ENCODE peak calls at places on chromosomes 3 and 15, in six cellular contexts. One of them, this sample, is unnamed. For H3K36me3, the result is how much of the 10 kb centered on the place peaks cover.

GRCh38 chr3:31600435-31600834 is 67.7 kb downstream of the STT3B start:
- DNase-seq in H7: no peak
- DNase-seq in neuronal stem cell: no peak
- DNase-seq in bronchial epithelial cell: no peak
- DNase-seq in right lobe of liver: no peak
- DNase-seq in breast epithelium: no peak
- DNase-seq in this sample: no peak

GRCh38 chr3:148975696-148976095 is 15.6 kb upstream of the GYG1 start:
- DNase-seq in H7: no peak
- DNase-seq in neuronal stem cell: no peak
- DNase-seq in bronchial epithelial cell: no peak
- DNase-seq in right lobe of liver: no peak
- DNase-seq in breast epithelium: no peak
- DNase-seq in this sample: peak

GRCh38 chr3:41853495-41853894 is 108.4 kb downstream of the ULK4 start:
- DNase-seq in H7: no peak
- DNase-seq in neuronal stem cell: no peak
- DNase-seq in bronchial epithelial cell: no peak
- DNase-seq in right lobe of liver: no peak
- DNase-seq in breast epithelium: no peak
- DNase-seq in this sample: peak

GRCh38 chr15:78390242-78390641 is 47.8 kb upstream of the IREB2 start:
- DNase-seq in H7: no peak
- DNase-seq in neuronal stem cell: no peak
- DNase-seq in bronchial epithelial cell: no peak
- DNase-seq in right lobe of liver: no peak
- DNase-seq in breast epithelium: no peak
- DNase-seq in this sample: no peak

GRCh38 chr3:175266993-175267960 is 408.1 kb downstream of the NAALADL2 start:
- DNase-seq in H7: no peak
- DNase-seq in neuronal stem cell: no peak
- DNase-seq in bronchial epithelial cell: peak
- DNase-seq in right lobe of liver: no peak
- DNase-seq in breast epithelium: no peak
- DNase-seq in this sample: peak

GRCh38 chr15:45734244-45734643 is 99.4 kb downstream of the SQOR start:
- DNase-seq in H7: no peak
- DNase-seq in neuronal stem cell: no peak
- DNase-seq in bronchial epithelial cell: no peak
- DNase-seq in right lobe of liver: no peak
- DNase-seq in breast epithelium: no peak
- DNase-seq in this sample: no peak

GRCh38 chr15:98580577-98580976 is 67.8 kb upstream of the IGF1R start:
- DNase-seq in H7: peak
- DNase-seq in neuronal stem cell: no peak
- DNase-seq in bronchial epithelial cell: no peak
- DNase-seq in right lobe of liver: no peak
- DNase-seq in breast epithelium: no peak
- DNase-seq in this sample: no peak

GRCh38 chr15:91133511-91133910 is 33.5 kb downstream of the SV2B start:
- DNase-seq in H7: no peak
- DNase-seq in neuronal stem cell: no peak
- DNase-seq in bronchial epithelial cell: no peak
- DNase-seq in right lobe of liver: no peak
- DNase-seq in breast epithelium: no peak
- DNase-seq in this sample: no peak

GRCh38 chr3:112546216-112546759 is 15.5 kb downstream of the ATG3 start:
- DNase-seq in H7: no peak
- DNase-seq in neuronal stem cell: no peak
- DNase-seq in bronchial epithelial cell: peak
- DNase-seq in right lobe of liver: no peak
- DNase-seq in breast epithelium: no peak
- DNase-seq in this sample: no peak

GRCh38 chr3:133934073-133934970 is 38.6 kb upstream of the RAB6B start:
- DNase-seq in H7: peak
- DNase-seq in neuronal stem cell: no peak
- DNase-seq in bronchial epithelial cell: no peak
- DNase-seq in right lobe of liver: no peak
- DNase-seq in breast epithelium: no peak
- DNase-seq in this sample: no peak

GRCh38 chr3:72767927-72768880 is 80.0 kb downstream of the SHQ1 start:
- DNase-seq in H7: no peak
- DNase-seq in neuronal stem cell: peak
- DNase-seq in bronchial epithelial cell: no peak
- DNase-seq in right lobe of liver: no peak
- DNase-seq in breast epithelium: no peak
- DNase-seq in this sample: no peak

GRCh38 chr3:73759290-73759689 is 134.5 kb upstream of the PDZRN3 start:
- DNase-seq in H7: no peak
- DNase-seq in neuronal stem cell: no peak
- DNase-seq in bronchial epithelial cell: no peak
- DNase-seq in right lobe of liver: no peak
- DNase-seq in breast epithelium: no peak
- DNase-seq in this sample: no peak

GRCh38 chr3:168024537-168024941 is 71.2 kb downstream of the GOLIM4 start:
- DNase-seq in H7: no peak
- DNase-seq in neuronal stem cell: no peak
- DNase-seq in bronchial epithelial cell: peak
- DNase-seq in right lobe of liver: no peak
- DNase-seq in breast epithelium: no peak
- DNase-seq in this sample: peak

GRCh38 chr3:128492353-128493220 is at the start of gene GATA2:
- DNase-seq in H7: peak
- DNase-seq in neuronal stem cell: no peak
- DNase-seq in bronchial epithelial cell: no peak
- DNase-seq in right lobe of liver: no peak
- DNase-seq in breast epithelium: no peak
- DNase-seq in this sample: peak

GRCh38 chr3:137471130-137471529 is 293.0 kb upstream of the SOX14 start:
- DNase-seq in H7: no peak
- DNase-seq in neuronal stem cell: no peak
- DNase-seq in bronchial epithelial cell: no peak
- DNase-seq in right lobe of liver: no peak
- DNase-seq in breast epithelium: no peak
- DNase-seq in this sample: no peak

GRCh38 chr3:190038050-190038631 is 82.6 kb downstream of the P3H2 start:
- DNase-seq in H7: no peak
- DNase-seq in neuronal stem cell: no peak
- DNase-seq in bronchial epithelial cell: peak
- DNase-seq in right lobe of liver: no peak
- DNase-seq in breast epithelium: peak
- DNase-seq in this sample: peak

GRCh38 chr15:66901336-66902100 is 163.9 kb upstream of the SMAD3 start:
- DNase-seq in H7: no peak
- DNase-seq in neuronal stem cell: no peak
- DNase-seq in bronchial epithelial cell: peak
- DNase-seq in right lobe of liver: no peak
- DNase-seq in breast epithelium: no peak
- DNase-seq in this sample: peak

GRCh38 chr3:194007598-194008337 is 128.2 kb upstream of the HES1 start:
- DNase-seq in H7: no peak
- DNase-seq in neuronal stem cell: no peak
- DNase-seq in bronchial epithelial cell: no peak
- DNase-seq in right lobe of liver: no peak
- DNase-seq in breast epithelium: no peak
- DNase-seq in this sample: no peak

GRCh38 chr3:353191-353739 is 156.7 kb downstream of the CHL1 start:
- DNase-seq in H7: no peak
- DNase-seq in neuronal stem cell: no peak
- DNase-seq in bronchial epithelial cell: peak
- DNase-seq in right lobe of liver: no peak
- DNase-seq in breast epithelium: no peak
- DNase-seq in this sample: no peak

GRCh38 chr3:190225186-190225692 is 97.0 kb downstream of the CLDN1 start:
- DNase-seq in H7: peak
- DNase-seq in neuronal stem cell: peak
- DNase-seq in bronchial epithelial cell: peak
- DNase-seq in right lobe of liver: no peak
- DNase-seq in breast epithelium: no peak
- DNase-seq in this sample: peak

GRCh38 chr15:78394981-78395619 is 42.9 kb upstream of the IREB2 start:
- DNase-seq in H7: peak
- DNase-seq in neuronal stem cell: peak
- DNase-seq in bronchial epithelial cell: no peak
- DNase-seq in right lobe of liver: no peak
- DNase-seq in breast epithelium: no peak
- DNase-seq in this sample: no peak

GRCh38 chr3:90145094-90145810 is 1037.8 kb downstream of the EPHA3 start:
- DNase-seq in H7: no peak
- DNase-seq in neuronal stem cell: no peak
- DNase-seq in bronchial epithelial cell: no peak
- DNase-seq in right lobe of liver: no peak
- DNase-seq in breast epithelium: no peak
- DNase-seq in this sample: no peak

GRCh38 chr3:71156062-71156665 is 427.4 kb downstream of the FOXP1 start:
- DNase-seq in H7: peak
- DNase-seq in neuronal stem cell: no peak
- DNase-seq in bronchial epithelial cell: peak
- DNase-seq in right lobe of liver: no peak
- DNase-seq in breast epithelium: no peak
- DNase-seq in this sample: no peak

GRCh38 chr15:95503640-95504225 is 826.8 kb upstream of the NR2F2 start:
- DNase-seq in H7: no peak
- DNase-seq in neuronal stem cell: no peak
- DNase-seq in bronchial epithelial cell: no peak
- DNase-seq in right lobe of liver: no peak
- DNase-seq in breast epithelium: no peak
- DNase-seq in this sample: no peak

GRCh38 chr15:73746883-73747282 is 6.3 kb downstream of the INSYN1 start:
- DNase-seq in H7: no peak
- DNase-seq in neuronal stem cell: no peak
- DNase-seq in bronchial epithelial cell: no peak
- DNase-seq in right lobe of liver: no peak
- DNase-seq in breast epithelium: no peak
- DNase-seq in this sample: no peak

GRCh38 chr3:8371085-8371551 is 130.5 kb upstream of the LMCD1 start:
- DNase-seq in H7: no peak
- DNase-seq in neuronal stem cell: no peak
- DNase-seq in bronchial epithelial cell: peak
- DNase-seq in right lobe of liver: no peak
- DNase-seq in breast epithelium: no peak
- DNase-seq in this sample: peak

DNA sequence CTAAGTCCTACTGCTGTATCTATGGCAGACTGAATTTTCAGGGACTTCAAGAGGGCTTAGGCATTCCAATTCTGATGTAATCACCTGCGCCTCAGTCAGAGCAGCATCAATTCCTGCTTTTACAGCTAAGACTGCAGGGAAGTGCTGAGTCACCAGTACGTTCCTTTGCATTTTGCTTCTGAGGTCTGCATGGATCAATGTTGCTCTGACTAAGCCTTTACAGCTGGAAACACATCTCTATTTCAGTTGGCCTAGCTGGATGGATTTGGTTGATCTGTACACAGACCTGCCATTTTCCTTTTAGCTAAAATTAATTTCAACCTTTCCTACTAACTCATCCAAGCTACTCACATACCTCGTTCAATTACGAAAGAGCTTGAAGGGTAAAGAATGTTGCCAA is 51.3 kb downstream of the ETV5 start:
- DNase-seq in H7: peak
- DNase-seq in neuronal stem cell: no peak
- DNase-seq in bronchial epithelial cell: peak
- DNase-seq in right lobe of liver: no peak
- DNase-seq in breast epithelium: no peak
- DNase-seq in this sample: peak
- H3K36me3 ChIP-seq in H7: under half
- H3K36me3 ChIP-seq in neuronal stem cell: half or more
- H3K36me3 ChIP-seq in bronchial epithelial cell: under half
- H3K36me3 ChIP-seq in right lobe of liver: under half
- H3K36me3 ChIP-seq in breast epithelium: under half
- H3K36me3 ChIP-seq in this sample: under half

DNA sequence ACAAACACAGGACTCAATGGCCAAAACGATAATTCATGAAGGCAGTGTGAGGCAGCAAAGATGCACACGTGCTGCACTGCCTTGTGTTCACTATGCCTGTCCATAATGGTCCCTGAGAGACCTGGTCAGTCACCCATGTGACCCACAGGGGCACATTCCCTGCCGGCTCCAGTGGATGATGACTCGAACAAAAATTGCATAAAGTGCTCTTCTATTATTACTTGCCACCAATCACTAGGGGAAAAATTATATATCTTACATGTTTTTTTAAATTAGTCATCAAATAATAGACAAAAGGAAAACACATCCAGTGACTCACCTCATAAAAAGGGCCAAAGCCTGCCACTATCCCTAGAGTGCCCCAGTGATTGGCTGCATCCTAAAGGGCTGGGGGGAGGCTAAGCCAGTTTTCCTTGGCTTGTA is 47.5 kb downstream of the UBP1 start:
- DNase-seq in H7: no peak
- DNase-seq in neuronal stem cell: no peak
- DNase-seq in bronchial epithelial cell: peak
- DNase-seq in right lobe of liver: no peak
- DNase-seq in breast epithelium: no peak
- DNase-seq in this sample: peak
- H3K36me3 ChIP-seq in H7: under half
- H3K36me3 ChIP-seq in neuronal stem cell: half or more
- H3K36me3 ChIP-seq in bronchial epithelial cell: under half
- H3K36me3 ChIP-seq in right lobe of liver: half or more
- H3K36me3 ChIP-seq in breast epithelium: under half
- H3K36me3 ChIP-seq in this sample: under half

DNA sequence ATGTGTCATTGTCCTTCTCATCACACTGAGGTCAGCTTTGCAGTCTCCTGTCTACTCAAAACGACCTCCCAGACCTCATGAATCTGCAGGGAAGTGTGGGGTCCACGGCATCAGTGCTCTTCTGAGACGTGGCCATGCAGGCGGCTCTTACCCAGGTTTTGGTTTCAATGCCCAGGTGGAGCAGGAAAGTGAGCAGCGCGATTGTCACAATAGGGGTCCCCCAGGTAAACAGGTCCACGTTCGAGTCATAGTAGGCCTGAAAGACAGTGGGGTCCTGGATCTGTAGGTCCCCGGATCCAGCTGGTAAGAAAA is 182.5 kb downstream of the ATP10A start:
- DNase-seq in H7: no peak
- DNase-seq in neuronal stem cell: no peak
- DNase-seq in bronchial epithelial cell: no peak
- DNase-seq in right lobe of liver: no peak
- DNase-seq in breast epithelium: no peak
- DNase-seq in this sample: no peak
- H3K36me3 ChIP-seq in H7: under half
- H3K36me3 ChIP-seq in neuronal stem cell: under half
- H3K36me3 ChIP-seq in bronchial epithelial cell: under half
- H3K36me3 ChIP-seq in right lobe of liver: under half
- H3K36me3 ChIP-seq in breast epithelium: under half
- H3K36me3 ChIP-seq in this sample: under half

GRCh38 chr15:75891895-75892294 is 11.8 kb upstream of the FBXO22 start:
- DNase-seq in H7: no peak
- DNase-seq in neuronal stem cell: no peak
- DNase-seq in bronchial epithelial cell: peak
- DNase-seq in right lobe of liver: no peak
- DNase-seq in breast epithelium: no peak
- DNase-seq in this sample: peak
- H3K36me3 ChIP-seq in H7: under half
- H3K36me3 ChIP-seq in neuronal stem cell: half or more
- H3K36me3 ChIP-seq in bronchial epithelial cell: under half
- H3K36me3 ChIP-seq in right lobe of liver: under half
- H3K36me3 ChIP-seq in breast epithelium: under half
- H3K36me3 ChIP-seq in this sample: under half

This sample was measured in fibroblast of lung.